ENCODE peak calls at places on chromosomes 6 and 20, in four cellular contexts. N is fibroblast of mammary gland, J is osteocyte, U is cardiac muscle cell. Q is an unnamed sample.

GRCh38 chr6:158647501-158647900 is 2.4 kb upstream of the SYTL3 start:
- DNase-seq in N (no peak), J (no peak), U (no peak), Q (no peak)

GRCh38 chr6:13851803-13852202 is 37.4 kb upstream of the MCUR1 start:
- DNase-seq in N (no peak), J (no peak), U (no peak), Q (no peak)

GRCh38 chr6:30883743-30884520 is at the start of gene DDR1:
- DNase-seq in N (peak), J (no peak), U (peak), Q (peak)

GRCh38 chr6:139533166-139533565 is 158.7 kb upstream of the CITED2 start:
- DNase-seq in N (peak), J (no peak), U (no peak), Q (no peak)

GRCh38 chr6:20024316-20024673 is 187.1 kb downstream of the ID4 start:
- DNase-seq in N (no peak), J (no peak), U (no peak), Q (no peak)

GRCh38 chr6:17429381-17430061 is 36.1 kb downstream of the CAP2 start:
- DNase-seq in N (peak), J (no peak), U (no peak), Q (no peak)

GRCh38 chr6:167079853-167080297 is 43.0 kb upstream of the CCR6 start:
- DNase-seq in N (no peak), J (no peak), U (no peak), Q (no peak)

GRCh38 chr6:34018026-34018425 is 127.9 kb downstream of the GRM4 start:
- DNase-seq in N (no peak), J (no peak), U (no peak), Q (no peak)

GRCh38 chr20:2130668-2131067 is 29.0 kb downstream of the STK35 start:
- DNase-seq in N (no peak), J (no peak), U (no peak), Q (no peak)

GRCh38 chr6:25769983-25770382 is 15.4 kb downstream of the SLC17A4 start:
- DNase-seq in N (peak), J (no peak), U (peak), Q (no peak)

GRCh38 chr6:39043776-39044175 is 4.8 kb upstream of the GLP1R start:
- DNase-seq in N (no peak), J (no peak), U (no peak), Q (no peak)

GRCh38 chr6:136728033-136728939 is 64.0 kb downstream of the MAP3K5 start:
- DNase-seq in N (peak), J (no peak), U (no peak), Q (no peak)

GRCh38 chr20:41833739-41834138 is 215.6 kb upstream of the CHD6 start:
- DNase-seq in N (no peak), J (no peak), U (no peak), Q (no peak)

GRCh38 chr6:56511591-56511990 is 131.1 kb downstream of the DST start:
- DNase-seq in N (no peak), J (no peak), U (no peak), Q (no peak)

GRCh38 chr6:80341330-80341729 is 234.9 kb downstream of the BCKDHB start:
- DNase-seq in N (peak), J (no peak), U (no peak), Q (no peak)

GRCh38 chr20:63751471-63752271 is 12.1 kb downstream of the SLC2A4RG start:
- DNase-seq in N (no peak), J (peak), U (no peak), Q (no peak)

GRCh38 chr20:25056601-25057233 is 1.2 kb downstream of the ACSS1 start:
- DNase-seq in N (no peak), J (no peak), U (peak), Q (no peak)

GRCh38 chr20:61260905-61261304 is 8.8 kb downstream of the CDH4 start:
- DNase-seq in N (no peak), J (no peak), U (no peak), Q (no peak)
- TF ChIP-seq CTCF in N (no peak), J (no peak), U (no peak), Q (peak)

DNA sequence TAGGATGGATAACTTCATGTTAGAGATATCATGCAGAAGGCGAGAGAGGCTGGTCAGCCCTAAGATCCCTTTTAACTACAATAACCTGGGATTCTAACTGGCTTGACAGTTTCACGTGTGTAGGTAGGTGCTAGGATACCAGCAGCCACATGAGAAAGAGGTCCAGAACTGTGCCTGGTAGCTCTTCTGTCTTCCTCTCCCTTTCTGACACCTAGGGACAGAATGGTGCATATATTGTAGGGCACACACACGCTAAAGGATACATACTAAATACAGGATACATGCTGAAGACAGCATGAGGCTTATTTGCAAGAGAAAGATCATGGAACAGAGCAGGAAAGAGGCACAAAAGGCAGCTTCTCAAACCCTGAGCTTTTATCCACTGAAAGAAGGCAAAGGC is 3.4 kb downstream of the SLC22A23 start:
- DNase-seq in N (no peak), J (no peak), U (no peak), Q (no peak)
- TF ChIP-seq CTCF in N (no peak), J (no peak), U (no peak), Q (no peak)

DNA sequence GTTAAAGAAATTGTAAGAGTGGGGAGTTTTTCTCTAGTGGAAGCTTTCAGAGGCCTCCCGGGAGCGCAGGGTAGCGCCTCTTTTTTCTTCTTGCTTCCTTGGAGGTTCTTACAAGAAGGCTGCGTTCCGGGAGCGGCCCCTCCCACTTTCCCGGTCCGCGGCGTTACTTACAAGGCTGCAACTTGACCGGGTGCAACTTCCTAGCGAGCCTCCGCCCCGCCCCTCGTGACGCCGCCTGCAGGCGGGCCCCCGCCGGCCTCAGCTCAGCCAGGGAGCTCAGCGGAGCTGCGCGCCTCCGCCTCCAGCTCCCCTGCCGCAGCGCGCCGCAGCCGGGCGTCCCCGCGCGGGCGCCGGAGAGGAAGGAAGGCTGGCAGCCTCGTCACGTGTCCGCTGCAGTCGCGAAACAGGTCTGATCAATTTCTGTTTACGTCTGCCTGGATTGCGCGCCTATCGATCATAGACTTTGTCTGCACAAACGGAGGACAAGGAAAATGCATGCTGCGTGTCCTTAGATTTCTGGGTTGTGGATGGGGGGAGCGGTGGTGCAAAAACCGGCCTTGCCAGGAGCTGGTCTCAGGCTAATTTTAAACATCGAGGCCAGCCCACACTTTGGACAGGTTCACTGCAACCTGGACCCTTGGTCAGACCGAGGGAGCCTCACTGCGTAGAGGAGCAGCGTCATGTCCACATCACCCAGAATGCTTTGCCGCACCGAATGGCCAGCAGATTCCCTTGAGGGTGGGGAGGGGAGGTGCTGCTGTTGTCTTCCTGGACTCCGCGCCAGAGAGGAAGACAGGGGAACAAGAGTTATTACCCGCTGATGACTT is at the start of the genes FAM217B and PPP1R3D:
- DNase-seq in N (peak), J (peak), U (peak), Q (peak)
- TF ChIP-seq CTCF in N (no peak), J (peak), U (peak), Q (no peak)

DNA sequence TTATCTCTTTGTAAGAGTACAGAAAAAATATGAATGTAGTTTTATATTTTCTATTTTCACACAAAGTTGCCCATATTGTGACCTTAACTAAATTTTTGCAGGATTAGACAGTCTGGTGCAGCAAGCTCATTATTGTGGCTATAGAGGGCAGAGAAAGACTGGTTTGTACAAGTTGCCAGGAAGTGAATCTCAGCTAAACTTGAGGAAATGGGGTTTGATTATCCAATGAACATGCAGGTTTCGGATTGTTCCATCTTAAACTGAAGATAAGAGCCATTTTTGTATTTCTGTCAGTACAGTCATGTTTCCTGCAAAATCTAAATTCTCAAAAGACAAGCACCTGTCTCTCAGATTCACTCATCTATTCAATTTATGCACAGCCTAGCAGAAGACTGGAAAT is 390.9 kb downstream of the MMUT start:
- DNase-seq in N (no peak), J (no peak), U (no peak), Q (no peak)
- TF ChIP-seq CTCF in N (no peak), J (no peak), U (no peak), Q (no peak)

DNA sequence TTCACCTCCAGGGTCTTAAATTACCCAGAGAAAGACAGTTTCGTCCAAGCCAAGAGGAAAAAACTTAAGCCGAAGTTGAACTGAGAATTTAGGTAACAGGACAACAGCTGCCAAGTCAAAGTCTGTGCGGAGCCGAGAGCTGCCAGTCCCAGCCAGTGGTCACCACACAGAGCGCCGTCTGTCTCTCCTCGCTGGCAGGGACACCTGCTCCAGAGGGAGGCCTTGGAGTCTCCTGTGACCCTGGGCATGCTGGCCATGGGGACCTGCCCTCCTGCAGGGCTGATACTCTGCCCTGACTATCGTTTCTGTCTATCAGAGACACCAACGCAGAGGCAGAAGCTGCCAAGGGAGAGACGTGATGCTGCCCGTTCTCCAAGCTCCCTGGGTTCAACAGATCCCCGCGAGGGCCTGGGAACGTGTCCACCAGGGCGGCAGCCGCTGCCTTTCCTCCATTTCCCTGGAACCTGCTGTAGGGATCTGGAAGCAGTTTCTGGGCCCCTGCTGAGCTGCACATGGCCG is 341.3 kb downstream of the SMOC2 start:
- DNase-seq in N (no peak), J (peak), U (no peak), Q (no peak)
- TF ChIP-seq CTCF in N (no peak), J (no peak), U (no peak), Q (no peak)

DNA sequence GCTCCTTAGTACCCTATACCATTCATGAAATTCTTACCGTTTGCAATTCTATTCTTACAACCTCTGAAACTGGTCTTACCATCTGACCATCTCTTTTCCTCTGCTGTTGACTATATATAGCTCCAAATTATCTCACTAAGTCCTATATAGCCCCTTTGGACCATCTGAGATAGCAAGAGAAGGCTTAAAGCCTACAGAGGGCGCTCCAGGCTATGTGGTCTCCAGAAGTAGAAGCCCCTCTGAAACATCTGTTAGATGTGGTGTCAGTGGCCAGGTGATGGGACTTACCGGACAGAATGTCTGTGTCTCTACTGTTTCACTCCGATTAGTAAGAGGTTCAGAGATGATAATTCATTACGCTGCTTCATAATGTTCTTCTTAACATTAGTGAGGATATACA is 140.7 kb upstream of the BMP2 start:
- DNase-seq in N (no peak), J (no peak), U (no peak), Q (no peak)
- TF ChIP-seq CTCF in N (no peak), J (no peak), U (peak), Q (no peak)

DNA sequence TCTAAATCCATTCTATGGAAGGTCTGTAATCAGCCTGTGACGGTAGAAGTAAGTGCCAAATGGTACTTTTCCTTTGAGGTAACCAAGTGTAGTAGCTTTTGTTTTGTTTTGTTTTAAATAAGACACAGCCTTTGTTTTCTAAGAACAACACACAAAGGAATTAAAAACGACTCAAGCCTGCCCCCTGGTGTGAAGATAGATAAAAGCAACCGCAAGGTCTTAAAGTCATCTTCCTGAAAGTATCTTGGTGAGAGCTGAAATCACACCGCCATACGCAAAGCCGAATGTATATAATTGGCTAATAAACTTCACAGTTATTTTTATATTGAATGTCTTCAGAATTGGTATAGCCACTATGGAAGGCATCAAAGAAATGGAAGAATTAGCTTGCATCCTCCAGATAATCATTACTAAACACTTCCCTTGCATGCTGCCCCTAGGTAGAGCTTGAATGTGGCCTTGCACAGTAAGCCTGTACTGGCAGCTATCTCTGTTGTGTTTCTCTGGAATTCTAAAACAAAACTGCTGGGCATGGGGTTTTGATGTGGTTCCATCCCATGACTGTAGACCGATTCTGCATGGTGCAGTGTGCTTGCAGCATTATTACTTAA is 95.6 kb downstream of the LAMP5 start:
- DNase-seq in N (peak), J (no peak), U (peak), Q (no peak)
- TF ChIP-seq CTCF in N (peak), J (peak), U (peak), Q (peak)

GRCh38 chr20:48875914-48876240 is 45.6 kb upstream of the ARFGEF2 start:
- DNase-seq in N (peak), J (no peak), U (peak), Q (no peak)

GRCh38 chr20:48875233-48875913 is 46.1 kb upstream of the ARFGEF2 start:
- DNase-seq in N (no peak), J (no peak), U (no peak), Q (no peak)

GRCh38 chr20:48879609-48880008 is 41.9 kb upstream of the ARFGEF2 start:
- DNase-seq in N (no peak), J (no peak), U (peak), Q (no peak)

GRCh38 chr20:48878849-48879248 is 42.7 kb upstream of the ARFGEF2 start:
- DNase-seq in N (no peak), J (no peak), U (no peak), Q (no peak)

GRCh38 chr20:48877299-48877698 is 44.2 kb upstream of the ARFGEF2 start:
- DNase-seq in N (no peak), J (no peak), U (no peak), Q (no peak)
- TF ChIP-seq CTCF in N (no peak), J (no peak), U (no peak), Q (no peak)

DNA sequence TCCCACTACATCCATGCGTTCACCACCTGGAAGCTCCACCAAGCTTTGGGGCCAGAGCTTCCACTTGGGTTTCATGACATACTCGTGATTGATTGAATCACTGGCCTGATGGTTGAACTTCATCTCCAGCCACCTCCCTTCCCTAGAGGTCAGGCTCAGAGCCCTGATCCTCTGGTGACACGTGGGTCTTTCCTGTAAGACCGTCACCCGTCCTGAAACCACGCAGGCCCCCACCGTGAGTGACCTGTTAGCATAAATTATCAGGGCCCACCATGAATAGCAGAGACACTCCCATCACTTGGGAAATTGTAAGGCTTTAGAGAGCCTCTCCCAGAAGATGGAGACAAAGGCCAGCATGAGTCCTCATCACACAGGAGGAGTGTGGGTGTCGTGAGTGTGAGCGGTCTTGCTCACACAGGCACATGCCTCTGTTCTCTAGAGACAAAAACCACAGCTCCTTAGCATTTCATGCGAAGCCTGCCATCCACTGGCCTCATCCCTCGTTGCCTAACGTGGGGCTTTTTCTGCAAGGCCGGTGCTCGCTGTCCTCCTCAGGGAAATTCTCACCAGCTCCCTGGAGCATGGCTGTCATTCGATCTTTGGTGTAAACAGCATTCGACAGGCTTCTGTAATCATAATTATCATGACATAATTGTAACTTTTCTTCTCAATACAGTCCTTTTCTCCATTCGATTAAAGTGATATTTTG is 65.1 kb upstream of the DUSP22 start:
- DNase-seq in N (peak), J (peak), U (no peak), Q (no peak)
- TF ChIP-seq CTCF in N (peak), J (no peak), U (no peak), Q (no peak)

DNA sequence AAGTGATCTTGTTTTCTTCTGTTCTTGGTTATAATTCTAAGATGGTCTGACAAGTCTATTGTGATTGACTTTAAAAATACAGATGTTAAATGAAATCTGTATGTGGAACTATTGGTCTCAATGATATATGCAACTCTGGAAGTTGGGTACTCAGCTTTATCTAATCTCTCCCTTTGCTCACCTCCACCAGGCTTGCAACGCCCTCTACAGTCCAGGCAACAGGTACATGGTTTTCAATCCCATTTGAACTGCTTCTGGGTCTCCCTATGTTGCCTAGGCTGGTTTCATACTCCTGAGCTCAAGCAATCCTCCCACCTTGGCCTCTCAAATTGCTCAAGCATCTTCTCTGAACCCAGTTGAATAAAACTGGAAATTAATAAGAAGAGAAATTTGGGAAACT is 25.6 kb upstream of the HLA-DQB1 start:
- DNase-seq in N (no peak), J (no peak), U (peak), Q (no peak)
- TF ChIP-seq CTCF in N (no peak), J (no peak), U (no peak), Q (peak)

Q was measured in D721Med.